ENCODE peak calls at places on chromosomes 5 and 9, in seven cellular contexts. P is mesendoderm, Z is neural progenitor cell, T is NT2/D1, Q is GM23248, E is colonic mucosa, V is HCT116. K is an unnamed sample.

GRCh38 chr5:15938961-15939360 is 240.6 kb downstream of the MARCHF11 start:
- DNase-seq in V (no peak), Z (no peak), P (no peak), E (no peak), T (no peak), Q (peak; percentile 92), K (peak; percentile 77)

GRCh38 chr5:82735160-82735789 is 341.9 kb downstream of the TMEM167A start:
- DNase-seq in Z (no peak), V (peak; percentile 63), E (no peak), P (no peak), T (no peak), Q (no peak), K (peak; percentile 77)

GRCh38 chr5:1641560-1642166 is 117.9 kb upstream of the LPCAT1 start:
- DNase-seq in Z (peak; percentile 91), E (peak; percentile 85), T (peak; percentile 91), Q (peak; percentile 96), P (peak; percentile 96), V (peak; percentile 83), K (peak; percentile 83)

GRCh38 chr5:32017638-32018429 is 156.3 kb downstream of the GOLPH3 start:
- DNase-seq in E (no peak), Q (no peak), P (no peak), Z (no peak), T (no peak), V (no peak), K (peak; percentile 59)

GRCh38 chr9:105639936-105640335 is 22.3 kb upstream of the TAL2 start:
- DNase-seq in Z (no peak), V (no peak), P (no peak), E (no peak), T (no peak), Q (no peak), K (no peak)

GRCh38 chr9:109817846-109818472 is 38.0 kb downstream of the PALM2AKAP2 start:
- DNase-seq in P (peak; percentile 96), Z (peak; percentile 94), T (peak; percentile 91), V (peak; percentile 78), E (peak; percentile 76), Q (peak; percentile 98), K (peak; percentile 98)

GRCh38 chr9:123414921-123415592 is 59.1 kb downstream of the CRB2 start:
- DNase-seq in T (no peak), Z (no peak), V (no peak), Q (peak; percentile 48), E (no peak), P (no peak), K (peak; percentile 56)

GRCh38 chr9:16275795-16276624 is 594.5 kb downstream of the BNC2 start:
- DNase-seq in T (no peak), E (no peak), V (no peak), P (no peak), Q (no peak), Z (no peak), K (no peak)

GRCh38 chr5:87411586-87412416 is 929 bp downstream of the CCNH start:
- DNase-seq in Q (peak; percentile 61), P (peak; percentile 55), T (no peak), E (peak; percentile 57), V (peak; percentile 6), Z (peak; percentile 21), K (peak; percentile 53)

GRCh38 chr5:154163327-154163997 is 27.1 kb upstream of the GALNT10 start:
- DNase-seq in Q (no peak), Z (peak; percentile 42), V (no peak), E (no peak), T (no peak), P (no peak), K (no peak)

GRCh38 chr5:175728885-175729828 is 71.3 kb downstream of the HRH2 start:
- DNase-seq in V (no peak), E (no peak), Q (peak; percentile 20), T (no peak), Z (peak; percentile 78), P (peak; percentile 63), K (no peak)

GRCh38 chr5:59917121-59917520 is 23.6 kb upstream of the PDE4D start:
- DNase-seq in P (no peak), E (no peak), V (no peak), T (no peak), Q (no peak), Z (no peak), K (no peak)

GRCh38 chr9:90890146-90890545 is 88.5 kb downstream of the SYK start:
- DNase-seq in E (no peak), T (no peak), Q (no peak), P (peak; percentile 39), Z (peak; percentile 42), V (no peak), K (no peak)
- H3K36me3 ChIP-seq in E (no peaks in the 10 kb centered on the region), T (no peaks in the 10 kb centered on the region), Q (no peaks in the 10 kb centered on the region), P (no peaks in the 10 kb centered on the region), Z (no peaks in the 10 kb centered on the region), V (no peaks in the 10 kb centered on the region), K (no peaks in the 10 kb centered on the region)

GRCh38 chr9:122268041-122268814 is 3.5 kb downstream of the MRRF start:
- DNase-seq in P (no peak), Q (no peak), T (no peak), Z (no peak), E (no peak), V (no peak), K (no peak)
- H3K9ac ChIP-seq in P (no peak overlapping the region), Q (no peak overlapping the region), T (no peak overlapping the region), Z (no peak overlapping the region), E (no peak overlapping the region), V (no peak overlapping the region), K (no peak overlapping the region)

GRCh38 chr9:131578778-131579504 is 33.6 kb downstream of the PRRT1B start:
- DNase-seq in Q (no peak), P (no peak), E (no peak), Z (no peak), V (no peak), T (no peak), K (no peak)
- H3K36me3 ChIP-seq in Q (no peaks in the 10 kb centered on the region), P (peaks cover 2% of the 10 kb centered on the region), E (peaks cover 11% of the 10 kb centered on the region), Z (no peaks in the 10 kb centered on the region), V (peaks cover 5% of the 10 kb centered on the region), T (peaks cover 82% of the 10 kb centered on the region), K (peaks cover 12% of the 10 kb centered on the region)

GRCh38 chr9:93267091-93267541 is 83.2 kb downstream of the WNK2 start:
- DNase-seq in T (no peak), Z (no peak), P (no peak), V (no peak), Q (no peak), E (peak; percentile 24), K (no peak)
- H3K9ac ChIP-seq in T (no peak overlapping the region), Z (no peak overlapping the region), P (no peak overlapping the region), V (no peak overlapping the region), Q (no peak overlapping the region), E (no peak overlapping the region), K (no peak overlapping the region)

GRCh38 chr5:143297756-143298155 is 105.7 kb downstream of the NR3C1 start:
- DNase-seq in Q (no peak), V (no peak), E (no peak), T (no peak), Z (no peak), P (no peak), K (no peak)
- H3K36me3 ChIP-seq in Q (peaks cover 88% of the 10 kb centered on the region), V (no peaks in the 10 kb centered on the region), E (no peaks in the 10 kb centered on the region), T (peaks cover 5% of the 10 kb centered on the region), Z (no peaks in the 10 kb centered on the region), P (peaks cover 1% of the 10 kb centered on the region), K (peaks cover 15% of the 10 kb centered on the region)

K was measured in fibroblast of lung.